ENCODE peak calls at places on chromosome 21, in eight cellular contexts. M, Y, T, D, C, K, W and G are unnamed samples.

GRCh38 chr21:27380303-27380702 is 413.4 kb upstream of the ADAMTS5 start:
- DNase-seq in T (no peak), C (no peak), D (no peak), K (no peak), Y (no peak), M (no peak), W (no peak), G (no peak)

GRCh38 chr21:24290151-24290833 is 1317.0 kb downstream of the MRPL39 start:
- DNase-seq in D (no peak), M (no peak), T (no peak), K (no peak), Y (no peak), C (no peak), W (no peak), G (peak)

GRCh38 chr21:35624896-35625295 is 435.4 kb downstream of the SETD4 start:
- DNase-seq in Y (no peak), T (no peak), W (no peak), M (no peak), K (no peak), C (no peak), D (no peak), G (no peak)

GRCh38 chr21:42678118-42678430 is 24.7 kb downstream of the PDE9A start:
- DNase-seq in M (no peak), C (no peak), T (no peak), W (no peak), D (no peak), Y (no peak), K (no peak), G (no peak)

GRCh38 chr21:44907966-44908364 is 12.7 kb downstream of the ITGB2 start:
- DNase-seq in Y (peak), D (peak), M (no peak), W (no peak), T (no peak), K (no peak), C (no peak), G (no peak)

GRCh38 chr21:16002872-16003466 is 273.2 kb downstream of the USP25 start:
- DNase-seq in K (no peak), M (no peak), Y (peak), T (peak), W (no peak), D (no peak), C (peak), G (no peak)

GRCh38 chr21:35528109-35529042 is 479.3 kb upstream of the RUNX1 start:
- DNase-seq in T (no peak), C (no peak), K (no peak), Y (no peak), D (peak), W (no peak), M (no peak), G (peak)

GRCh38 chr21:35102488-35103407 is 53.6 kb upstream of the RUNX1 start:
- DNase-seq in D (no peak), M (no peak), Y (peak), K (no peak), C (no peak), T (no peak), W (peak), G (peak)

GRCh38 chr21:29104239-29104708 is 26.2 kb upstream of the MAP3K7CL start:
- DNase-seq in K (no peak), T (no peak), C (no peak), Y (no peak), W (no peak), D (no peak), M (no peak), G (no peak)

GRCh38 chr21:37224861-37225260 is 42.3 kb downstream of the VPS26C start:
- DNase-seq in D (no peak), T (no peak), M (no peak), C (no peak), W (no peak), K (no peak), Y (no peak), G (no peak)

GRCh38 chr21:46243325-46243724 is 14.8 kb upstream of the LSS start:
- DNase-seq in Y (no peak), D (no peak), M (no peak), C (no peak), T (no peak), W (no peak), K (no peak), G (no peak)

GRCh38 chr21:18275740-18276139 is 31.1 kb downstream of the CHODL start:
- DNase-seq in K (no peak), W (no peak), C (no peak), M (no peak), Y (no peak), D (no peak), T (no peak), G (no peak)

GRCh38 chr21:27423906-27424595 is 457.2 kb upstream of the ADAMTS5 start:
- DNase-seq in Y (no peak), K (peak), W (no peak), D (no peak), T (no peak), C (no peak), M (peak), G (no peak)

GRCh38 chr21:37460196-37460595 is 93.6 kb downstream of the DYRK1A start:
- DNase-seq in C (no peak), W (no peak), K (no peak), T (peak), Y (no peak), D (no peak), M (peak), G (no peak)